ENCODE peak calls at places on chromosomes 6 and 20, in seven cellular contexts. One of them, this sample, is unnamed.
A peak's percentile ranks its signal among the peaks of the same experiment; 100 is the strongest.

GRCh38 chr6:23454090-23454998 is 671.7 kb upstream of the NRSN1 start:
- DNase-seq in HT1080: peak; percentile 77
- DNase-seq in HuH-7.5: no peak
- DNase-seq in SJSA1: no peak
- DNase-seq in NB4: no peak
- DNase-seq in astrocyte: peak; percentile 69
- DNase-seq in GM04503: no peak
- DNase-seq in this sample: no peak

GRCh38 chr6:24205020-24205492 is 79.0 kb downstream of the NRSN1 start:
- DNase-seq in HT1080: peak; percentile 14
- DNase-seq in HuH-7.5: no peak
- DNase-seq in SJSA1: no peak
- DNase-seq in NB4: peak; percentile 51
- DNase-seq in astrocyte: peak; percentile 12
- DNase-seq in GM04503: no peak
- DNase-seq in this sample: peak; percentile 20

GRCh38 chr6:170006524-170007467 is 255.4 kb downstream of the ERMARD start:
- DNase-seq in HT1080: no peak
- DNase-seq in HuH-7.5: no peak
- DNase-seq in SJSA1: peak; percentile 30
- DNase-seq in NB4: no peak
- DNase-seq in astrocyte: no peak
- DNase-seq in GM04503: no peak
- DNase-seq in this sample: no peak

GRCh38 chr20:25525857-25526256 is 59.5 kb downstream of the NINL start:
- DNase-seq in HT1080: peak; percentile 89
- DNase-seq in HuH-7.5: no peak
- DNase-seq in SJSA1: peak; percentile 85
- DNase-seq in NB4: peak; percentile 13
- DNase-seq in astrocyte: peak; percentile 99
- DNase-seq in GM04503: peak; percentile 94
- DNase-seq in this sample: peak; percentile 90

GRCh38 chr6:112310439-112311154 is 36.5 kb upstream of the RFPL4B start:
- DNase-seq in HT1080: no peak
- DNase-seq in HuH-7.5: no peak
- DNase-seq in SJSA1: no peak
- DNase-seq in NB4: no peak
- DNase-seq in astrocyte: no peak
- DNase-seq in GM04503: no peak
- DNase-seq in this sample: no peak

GRCh38 chr6:165222315-165223025 is 86.9 kb downstream of the C6orf118 start:
- DNase-seq in HT1080: peak; percentile 23
- DNase-seq in HuH-7.5: no peak
- DNase-seq in SJSA1: no peak
- DNase-seq in NB4: no peak
- DNase-seq in astrocyte: no peak
- DNase-seq in GM04503: no peak
- DNase-seq in this sample: no peak

GRCh38 chr6:168071620-168072019 is 7.4 kb downstream of the FRMD1 start:
- DNase-seq in HT1080: no peak
- DNase-seq in HuH-7.5: peak; percentile 90
- DNase-seq in SJSA1: no peak
- DNase-seq in NB4: no peak
- DNase-seq in astrocyte: no peak
- DNase-seq in GM04503: no peak
- DNase-seq in this sample: no peak

GRCh38 chr6:35469711-35470662 is 1.8 kb downstream of the RPL10A start:
- DNase-seq in HT1080: no peak
- DNase-seq in HuH-7.5: no peak
- DNase-seq in SJSA1: no peak
- DNase-seq in NB4: no peak
- DNase-seq in astrocyte: no peak
- DNase-seq in GM04503: no peak
- DNase-seq in this sample: no peak

GRCh38 chr6:167294651-167295494 is 3.8 kb downstream of the UNC93A start:
- DNase-seq in HT1080: no peak
- DNase-seq in HuH-7.5: no peak
- DNase-seq in SJSA1: no peak
- DNase-seq in NB4: no peak
- DNase-seq in astrocyte: no peak
- DNase-seq in GM04503: no peak
- DNase-seq in this sample: no peak

GRCh38 chr6:169155481-169155880 is 98.2 kb downstream of the THBS2 start:
- DNase-seq in HT1080: no peak
- DNase-seq in HuH-7.5: no peak
- DNase-seq in SJSA1: no peak
- DNase-seq in NB4: no peak
- DNase-seq in astrocyte: no peak
- DNase-seq in GM04503: no peak
- DNase-seq in this sample: no peak